ENCODE peak calls at places on chromosomes 2 and 18, in nine cellular contexts. One of them, this sample, is unnamed.

GRCh38 chr18:77129150-77129551 is 3.4 kb downstream of the MBP start:
- DNase-seq in left lung: no peak
- DNase-seq in cardiac muscle cell: no peak
- DNase-seq in iPS-NIHi11: no peak
- DNase-seq in stimulated activated CD4-positive, alpha-beta T cell treated with anti-CD3 and anti-CD28 coated beads, Interleukin-2, amount 100 ng/mL, for 4 hours: no peak
- DNase-seq in nephron progenitor cell: no peak
- DNase-seq in WTC11: no peak
- DNase-seq in activated naive CD4-positive, alpha-beta T cell treated with anti-CD3 and anti-CD28 coated beads, Interleukin-2, amount 10 ng/mL, durations not matched to agents 7 days and 5 days: no peak
- DNase-seq in H4: peak; percentile 31
- DNase-seq in this sample: no peak

GRCh38 chr2:102387763-102388546 is 32.4 kb downstream of the IL18R1 start:
- DNase-seq in left lung: no peak
- DNase-seq in cardiac muscle cell: no peak
- DNase-seq in iPS-NIHi11: no peak
- DNase-seq in stimulated activated CD4-positive, alpha-beta T cell treated with anti-CD3 and anti-CD28 coated beads, Interleukin-2, amount 100 ng/mL, for 4 hours: no peak
- DNase-seq in nephron progenitor cell: no peak
- DNase-seq in WTC11: no peak
- DNase-seq in activated naive CD4-positive, alpha-beta T cell treated with anti-CD3 and anti-CD28 coated beads, Interleukin-2, amount 10 ng/mL, durations not matched to agents 7 days and 5 days: no peak
- DNase-seq in H4: no peak
- DNase-seq in this sample: no peak

GRCh38 chr18:68438983-68439382 is 275.9 kb downstream of the TMX3 start:
- DNase-seq in left lung: no peak
- DNase-seq in cardiac muscle cell: no peak
- DNase-seq in iPS-NIHi11: peak; percentile 33
- DNase-seq in stimulated activated CD4-positive, alpha-beta T cell treated with anti-CD3 and anti-CD28 coated beads, Interleukin-2, amount 100 ng/mL, for 4 hours: no peak
- DNase-seq in nephron progenitor cell: no peak
- DNase-seq in WTC11: no peak
- DNase-seq in activated naive CD4-positive, alpha-beta T cell treated with anti-CD3 and anti-CD28 coated beads, Interleukin-2, amount 10 ng/mL, durations not matched to agents 7 days and 5 days: no peak
- DNase-seq in H4: peak; percentile 47
- DNase-seq in this sample: no peak

GRCh38 chr2:28352726-28353125 is 39.9 kb upstream of the FOSL2 start:
- DNase-seq in left lung: no peak
- DNase-seq in cardiac muscle cell: no peak
- DNase-seq in iPS-NIHi11: no peak
- DNase-seq in stimulated activated CD4-positive, alpha-beta T cell treated with anti-CD3 and anti-CD28 coated beads, Interleukin-2, amount 100 ng/mL, for 4 hours: no peak
- DNase-seq in nephron progenitor cell: no peak
- DNase-seq in WTC11: no peak
- DNase-seq in activated naive CD4-positive, alpha-beta T cell treated with anti-CD3 and anti-CD28 coated beads, Interleukin-2, amount 10 ng/mL, durations not matched to agents 7 days and 5 days: no peak
- DNase-seq in H4: no peak
- DNase-seq in this sample: no peak

GRCh38 chr2:231241755-231242507 is 43.5 kb downstream of the ARMC9 start:
- DNase-seq in left lung: no peak
- DNase-seq in cardiac muscle cell: no peak
- DNase-seq in iPS-NIHi11: no peak
- DNase-seq in stimulated activated CD4-positive, alpha-beta T cell treated with anti-CD3 and anti-CD28 coated beads, Interleukin-2, amount 100 ng/mL, for 4 hours: no peak
- DNase-seq in nephron progenitor cell: no peak
- DNase-seq in WTC11: no peak
- DNase-seq in activated naive CD4-positive, alpha-beta T cell treated with anti-CD3 and anti-CD28 coated beads, Interleukin-2, amount 10 ng/mL, durations not matched to agents 7 days and 5 days: no peak
- DNase-seq in H4: no peak
- DNase-seq in this sample: no peak

GRCh38 chr2:23492337-23492675 is 107.3 kb downstream of the KLHL29 start:
- DNase-seq in left lung: no peak
- DNase-seq in cardiac muscle cell: no peak
- DNase-seq in iPS-NIHi11: no peak
- DNase-seq in stimulated activated CD4-positive, alpha-beta T cell treated with anti-CD3 and anti-CD28 coated beads, Interleukin-2, amount 100 ng/mL, for 4 hours: no peak
- DNase-seq in nephron progenitor cell: no peak
- DNase-seq in WTC11: no peak
- DNase-seq in activated naive CD4-positive, alpha-beta T cell treated with anti-CD3 and anti-CD28 coated beads, Interleukin-2, amount 10 ng/mL, durations not matched to agents 7 days and 5 days: no peak
- DNase-seq in H4: no peak
- DNase-seq in this sample: no peak

GRCh38 chr2:201793631-201794030 is 12.7 kb upstream of the CDK15 start:
- DNase-seq in left lung: no peak
- DNase-seq in cardiac muscle cell: no peak
- DNase-seq in iPS-NIHi11: no peak
- DNase-seq in stimulated activated CD4-positive, alpha-beta T cell treated with anti-CD3 and anti-CD28 coated beads, Interleukin-2, amount 100 ng/mL, for 4 hours: no peak
- DNase-seq in nephron progenitor cell: no peak
- DNase-seq in WTC11: no peak
- DNase-seq in activated naive CD4-positive, alpha-beta T cell treated with anti-CD3 and anti-CD28 coated beads, Interleukin-2, amount 10 ng/mL, durations not matched to agents 7 days and 5 days: no peak
- DNase-seq in H4: no peak
- DNase-seq in this sample: no peak

GRCh38 chr2:148882051-148882450 is 7.0 kb downstream of the KIF5C start:
- DNase-seq in left lung: no peak
- DNase-seq in cardiac muscle cell: no peak
- DNase-seq in iPS-NIHi11: no peak
- DNase-seq in stimulated activated CD4-positive, alpha-beta T cell treated with anti-CD3 and anti-CD28 coated beads, Interleukin-2, amount 100 ng/mL, for 4 hours: no peak
- DNase-seq in nephron progenitor cell: no peak
- DNase-seq in WTC11: no peak
- DNase-seq in activated naive CD4-positive, alpha-beta T cell treated with anti-CD3 and anti-CD28 coated beads, Interleukin-2, amount 10 ng/mL, durations not matched to agents 7 days and 5 days: no peak
- DNase-seq in H4: no peak
- DNase-seq in this sample: no peak

GRCh38 chr2:172551266-172551665 is 4.6 kb upstream of the PDK1 start:
- DNase-seq in left lung: no peak
- DNase-seq in cardiac muscle cell: no peak
- DNase-seq in iPS-NIHi11: no peak
- DNase-seq in stimulated activated CD4-positive, alpha-beta T cell treated with anti-CD3 and anti-CD28 coated beads, Interleukin-2, amount 100 ng/mL, for 4 hours: no peak
- DNase-seq in nephron progenitor cell: no peak
- DNase-seq in WTC11: no peak
- DNase-seq in activated naive CD4-positive, alpha-beta T cell treated with anti-CD3 and anti-CD28 coated beads, Interleukin-2, amount 10 ng/mL, durations not matched to agents 7 days and 5 days: no peak
- DNase-seq in H4: peak; percentile 10
- DNase-seq in this sample: no peak

GRCh38 chr18:49628993-49629795 is 67.3 kb downstream of the LIPG start:
- DNase-seq in left lung: no peak
- DNase-seq in cardiac muscle cell: no peak
- DNase-seq in iPS-NIHi11: no peak
- DNase-seq in stimulated activated CD4-positive, alpha-beta T cell treated with anti-CD3 and anti-CD28 coated beads, Interleukin-2, amount 100 ng/mL, for 4 hours: no peak
- DNase-seq in nephron progenitor cell: no peak
- DNase-seq in WTC11: peak; percentile 33
- DNase-seq in activated naive CD4-positive, alpha-beta T cell treated with anti-CD3 and anti-CD28 coated beads, Interleukin-2, amount 10 ng/mL, durations not matched to agents 7 days and 5 days: no peak
- DNase-seq in H4: no peak
- DNase-seq in this sample: no peak

GRCh38 chr2:143482761-143483160 is 353.5 kb downstream of the ARHGAP15 start:
- DNase-seq in left lung: no peak
- DNase-seq in cardiac muscle cell: no peak
- DNase-seq in iPS-NIHi11: no peak
- DNase-seq in stimulated activated CD4-positive, alpha-beta T cell treated with anti-CD3 and anti-CD28 coated beads, Interleukin-2, amount 100 ng/mL, for 4 hours: no peak
- DNase-seq in nephron progenitor cell: no peak
- DNase-seq in WTC11: no peak
- DNase-seq in activated naive CD4-positive, alpha-beta T cell treated with anti-CD3 and anti-CD28 coated beads, Interleukin-2, amount 10 ng/mL, durations not matched to agents 7 days and 5 days: no peak
- DNase-seq in H4: no peak
- DNase-seq in this sample: no peak

GRCh38 chr2:177812713-177813396 is 259.7 kb downstream of the PDE11A start:
- DNase-seq in left lung: no peak
- DNase-seq in cardiac muscle cell: no peak
- DNase-seq in iPS-NIHi11: no peak
- DNase-seq in stimulated activated CD4-positive, alpha-beta T cell treated with anti-CD3 and anti-CD28 coated beads, Interleukin-2, amount 100 ng/mL, for 4 hours: no peak
- DNase-seq in nephron progenitor cell: no peak
- DNase-seq in WTC11: no peak
- DNase-seq in activated naive CD4-positive, alpha-beta T cell treated with anti-CD3 and anti-CD28 coated beads, Interleukin-2, amount 10 ng/mL, durations not matched to agents 7 days and 5 days: no peak
- DNase-seq in H4: no peak
- DNase-seq in this sample: no peak

GRCh38 chr2:126614529-126615279 is 41.3 kb upstream of the GYPC start:
- DNase-seq in left lung: no peak
- DNase-seq in cardiac muscle cell: no peak
- DNase-seq in iPS-NIHi11: no peak
- DNase-seq in stimulated activated CD4-positive, alpha-beta T cell treated with anti-CD3 and anti-CD28 coated beads, Interleukin-2, amount 100 ng/mL, for 4 hours: no peak
- DNase-seq in nephron progenitor cell: no peak
- DNase-seq in WTC11: no peak
- DNase-seq in activated naive CD4-positive, alpha-beta T cell treated with anti-CD3 and anti-CD28 coated beads, Interleukin-2, amount 10 ng/mL, durations not matched to agents 7 days and 5 days: no peak
- DNase-seq in H4: no peak
- DNase-seq in this sample: no peak

GRCh38 chr18:10771053-10771709 is 245.4 kb downstream of the NAPG start:
- DNase-seq in left lung: no peak
- DNase-seq in cardiac muscle cell: no peak
- DNase-seq in iPS-NIHi11: no peak
- DNase-seq in stimulated activated CD4-positive, alpha-beta T cell treated with anti-CD3 and anti-CD28 coated beads, Interleukin-2, amount 100 ng/mL, for 4 hours: no peak
- DNase-seq in nephron progenitor cell: no peak
- DNase-seq in WTC11: no peak
- DNase-seq in activated naive CD4-positive, alpha-beta T cell treated with anti-CD3 and anti-CD28 coated beads, Interleukin-2, amount 10 ng/mL, durations not matched to agents 7 days and 5 days: no peak
- DNase-seq in H4: no peak
- DNase-seq in this sample: no peak

GRCh38 chr2:191946471-191947182 is 99.7 kb upstream of the CAVIN2 start:
- DNase-seq in left lung: no peak
- DNase-seq in cardiac muscle cell: no peak
- DNase-seq in iPS-NIHi11: no peak
- DNase-seq in stimulated activated CD4-positive, alpha-beta T cell treated with anti-CD3 and anti-CD28 coated beads, Interleukin-2, amount 100 ng/mL, for 4 hours: no peak
- DNase-seq in nephron progenitor cell: no peak
- DNase-seq in WTC11: no peak
- DNase-seq in activated naive CD4-positive, alpha-beta T cell treated with anti-CD3 and anti-CD28 coated beads, Interleukin-2, amount 10 ng/mL, durations not matched to agents 7 days and 5 days: no peak
- DNase-seq in H4: no peak
- DNase-seq in this sample: no peak

GRCh38 chr2:232133078-232133477 is 171.6 kb downstream of the DIS3L2 start:
- DNase-seq in left lung: no peak
- DNase-seq in cardiac muscle cell: no peak
- DNase-seq in iPS-NIHi11: peak; percentile 31
- DNase-seq in stimulated activated CD4-positive, alpha-beta T cell treated with anti-CD3 and anti-CD28 coated beads, Interleukin-2, amount 100 ng/mL, for 4 hours: no peak
- DNase-seq in nephron progenitor cell: no peak
- DNase-seq in WTC11: peak; percentile 34
- DNase-seq in activated naive CD4-positive, alpha-beta T cell treated with anti-CD3 and anti-CD28 coated beads, Interleukin-2, amount 10 ng/mL, durations not matched to agents 7 days and 5 days: no peak
- DNase-seq in H4: no peak
- DNase-seq in this sample: no peak

GRCh38 chr2:209471037-209471436 is 47.2 kb downstream of the MAP2 start:
- DNase-seq in left lung: no peak
- DNase-seq in cardiac muscle cell: no peak
- DNase-seq in iPS-NIHi11: no peak
- DNase-seq in stimulated activated CD4-positive, alpha-beta T cell treated with anti-CD3 and anti-CD28 coated beads, Interleukin-2, amount 100 ng/mL, for 4 hours: no peak
- DNase-seq in nephron progenitor cell: no peak
- DNase-seq in WTC11: no peak
- DNase-seq in activated naive CD4-positive, alpha-beta T cell treated with anti-CD3 and anti-CD28 coated beads, Interleukin-2, amount 10 ng/mL, durations not matched to agents 7 days and 5 days: no peak
- DNase-seq in H4: no peak
- DNase-seq in this sample: no peak

GRCh38 chr2:218837495-218837894 is 5.9 kb upstream of the PRKAG3 start:
- DNase-seq in left lung: no peak
- DNase-seq in cardiac muscle cell: no peak
- DNase-seq in iPS-NIHi11: no peak
- DNase-seq in stimulated activated CD4-positive, alpha-beta T cell treated with anti-CD3 and anti-CD28 coated beads, Interleukin-2, amount 100 ng/mL, for 4 hours: no peak
- DNase-seq in nephron progenitor cell: no peak
- DNase-seq in WTC11: no peak
- DNase-seq in activated naive CD4-positive, alpha-beta T cell treated with anti-CD3 and anti-CD28 coated beads, Interleukin-2, amount 10 ng/mL, durations not matched to agents 7 days and 5 days: no peak
- DNase-seq in H4: no peak
- DNase-seq in this sample: no peak

GRCh38 chr2:20165677-20166509 is 59.0 kb downstream of the SDC1 start:
- DNase-seq in left lung: no peak
- DNase-seq in cardiac muscle cell: no peak
- DNase-seq in iPS-NIHi11: no peak
- DNase-seq in stimulated activated CD4-positive, alpha-beta T cell treated with anti-CD3 and anti-CD28 coated beads, Interleukin-2, amount 100 ng/mL, for 4 hours: no peak
- DNase-seq in nephron progenitor cell: no peak
- DNase-seq in WTC11: no peak
- DNase-seq in activated naive CD4-positive, alpha-beta T cell treated with anti-CD3 and anti-CD28 coated beads, Interleukin-2, amount 10 ng/mL, durations not matched to agents 7 days and 5 days: no peak
- DNase-seq in H4: no peak
- DNase-seq in this sample: no peak

GRCh38 chr2:18117592-18117991 is 239.1 kb downstream of the KCNS3 start:
- DNase-seq in left lung: no peak
- DNase-seq in cardiac muscle cell: peak; percentile 14
- DNase-seq in iPS-NIHi11: peak; percentile 50
- DNase-seq in stimulated activated CD4-positive, alpha-beta T cell treated with anti-CD3 and anti-CD28 coated beads, Interleukin-2, amount 100 ng/mL, for 4 hours: no peak
- DNase-seq in nephron progenitor cell: no peak
- DNase-seq in WTC11: peak; percentile 61
- DNase-seq in activated naive CD4-positive, alpha-beta T cell treated with anti-CD3 and anti-CD28 coated beads, Interleukin-2, amount 10 ng/mL, durations not matched to agents 7 days and 5 days: peak; percentile 23
- DNase-seq in H4: peak; percentile 49
- DNase-seq in this sample: peak; percentile 46

GRCh38 chr2:143732076-143732475 is 602.9 kb downstream of the ARHGAP15 start:
- DNase-seq in left lung: no peak
- DNase-seq in cardiac muscle cell: no peak
- DNase-seq in iPS-NIHi11: no peak
- DNase-seq in stimulated activated CD4-positive, alpha-beta T cell treated with anti-CD3 and anti-CD28 coated beads, Interleukin-2, amount 100 ng/mL, for 4 hours: no peak
- DNase-seq in nephron progenitor cell: no peak
- DNase-seq in WTC11: no peak
- DNase-seq in activated naive CD4-positive, alpha-beta T cell treated with anti-CD3 and anti-CD28 coated beads, Interleukin-2, amount 10 ng/mL, durations not matched to agents 7 days and 5 days: no peak
- DNase-seq in H4: peak; percentile 11
- DNase-seq in this sample: no peak

GRCh38 chr2:169018390-169018789 is 12.7 kb downstream of the ABCB11 start:
- DNase-seq in left lung: no peak
- DNase-seq in cardiac muscle cell: no peak
- DNase-seq in iPS-NIHi11: no peak
- DNase-seq in stimulated activated CD4-positive, alpha-beta T cell treated with anti-CD3 and anti-CD28 coated beads, Interleukin-2, amount 100 ng/mL, for 4 hours: no peak
- DNase-seq in nephron progenitor cell: no peak
- DNase-seq in WTC11: no peak
- DNase-seq in activated naive CD4-positive, alpha-beta T cell treated with anti-CD3 and anti-CD28 coated beads, Interleukin-2, amount 10 ng/mL, durations not matched to agents 7 days and 5 days: no peak
- DNase-seq in H4: no peak
- DNase-seq in this sample: no peak

GRCh38 chr2:178404380-178404767 is 46.6 kb downstream of the PRKRA start:
- DNase-seq in left lung: no peak
- DNase-seq in cardiac muscle cell: no peak
- DNase-seq in iPS-NIHi11: no peak
- DNase-seq in stimulated activated CD4-positive, alpha-beta T cell treated with anti-CD3 and anti-CD28 coated beads, Interleukin-2, amount 100 ng/mL, for 4 hours: no peak
- DNase-seq in nephron progenitor cell: no peak
- DNase-seq in WTC11: no peak
- DNase-seq in activated naive CD4-positive, alpha-beta T cell treated with anti-CD3 and anti-CD28 coated beads, Interleukin-2, amount 10 ng/mL, durations not matched to agents 7 days and 5 days: peak; percentile 28
- DNase-seq in H4: peak; percentile 80
- DNase-seq in this sample: no peak